ENCODE peak calls at places on chromosomes 1 and 21, in seven cellular contexts. One of them, this sample, is unnamed.

GRCh38 chr1:43834280-43835140 is 99.1 kb upstream of the ARTN start:
- DNase-seq in DMS 273 treated with DMSO at 0.1 percent for 48 hours: no peak
- DNase-seq in astrocyte of the spinal cord: peak
- DNase-seq in GOT3: no peak
- DNase-seq in EL: peak
- DNase-seq in HS-27A: peak
- DNase-seq in stomach: no peak
- DNase-seq in this sample: no peak

GRCh38 chr1:15187175-15187810 is 33.7 kb downstream of the TMEM51 start:
- DNase-seq in EL: no peak
- DNase-seq in HS-27A: no peak
- DNase-seq in GOT3: no peak
- DNase-seq in DMS 273 treated with DMSO at 0.1 percent for 48 hours: no peak
- DNase-seq in astrocyte of the spinal cord: no peak
- DNase-seq in stomach: no peak
- DNase-seq in this sample: no peak

GRCh38 chr1:46248122-46248920 is 758 bp downstream of the RAD54L start:
- DNase-seq in stomach: peak
- DNase-seq in HS-27A: peak
- DNase-seq in GOT3: no peak
- DNase-seq in EL: peak
- DNase-seq in DMS 273 treated with DMSO at 0.1 percent for 48 hours: no peak
- DNase-seq in astrocyte of the spinal cord: no peak
- DNase-seq in this sample: peak

GRCh38 chr1:184802739-184803492 is 48.3 kb upstream of the EDEM3 start:
- DNase-seq in astrocyte of the spinal cord: peak
- DNase-seq in GOT3: no peak
- DNase-seq in stomach: no peak
- DNase-seq in HS-27A: no peak
- DNase-seq in EL: peak
- DNase-seq in DMS 273 treated with DMSO at 0.1 percent for 48 hours: no peak
- DNase-seq in this sample: no peak

GRCh38 chr1:177898377-177898648 is 71.5 kb downstream of the SEC16B start:
- DNase-seq in DMS 273 treated with DMSO at 0.1 percent for 48 hours: no peak
- DNase-seq in EL: no peak
- DNase-seq in astrocyte of the spinal cord: no peak
- DNase-seq in GOT3: no peak
- DNase-seq in HS-27A: no peak
- DNase-seq in stomach: no peak
- DNase-seq in this sample: no peak

GRCh38 chr21:44436111-44436611 is 19.1 kb upstream of the LRRC3 start:
- DNase-seq in HS-27A: no peak
- DNase-seq in DMS 273 treated with DMSO at 0.1 percent for 48 hours: no peak
- DNase-seq in EL: no peak
- DNase-seq in GOT3: no peak
- DNase-seq in stomach: no peak
- DNase-seq in astrocyte of the spinal cord: no peak
- DNase-seq in this sample: no peak

GRCh38 chr1:90730247-90731022 is 13.3 kb upstream of the BARHL2 start:
- DNase-seq in astrocyte of the spinal cord: peak
- DNase-seq in EL: no peak
- DNase-seq in HS-27A: no peak
- DNase-seq in DMS 273 treated with DMSO at 0.1 percent for 48 hours: no peak
- DNase-seq in GOT3: no peak
- DNase-seq in stomach: no peak
- DNase-seq in this sample: no peak

GRCh38 chr1:198856601-198857000 is 217.8 kb downstream of the PTPRC start:
- DNase-seq in GOT3: no peak
- DNase-seq in stomach: no peak
- DNase-seq in DMS 273 treated with DMSO at 0.1 percent for 48 hours: no peak
- DNase-seq in HS-27A: no peak
- DNase-seq in EL: peak
- DNase-seq in astrocyte of the spinal cord: no peak
- DNase-seq in this sample: no peak

GRCh38 chr1:216919033-216919970 is 196.1 kb upstream of the ESRRG start:
- DNase-seq in stomach: no peak
- DNase-seq in astrocyte of the spinal cord: no peak
- DNase-seq in DMS 273 treated with DMSO at 0.1 percent for 48 hours: no peak
- DNase-seq in GOT3: no peak
- DNase-seq in HS-27A: no peak
- DNase-seq in EL: no peak
- DNase-seq in this sample: no peak

GRCh38 chr1:3651011-3651938 is 1.0 kb upstream of the TP73 start:
- DNase-seq in DMS 273 treated with DMSO at 0.1 percent for 48 hours: no peak
- DNase-seq in HS-27A: no peak
- DNase-seq in astrocyte of the spinal cord: peak
- DNase-seq in GOT3: no peak
- DNase-seq in EL: no peak
- DNase-seq in stomach: no peak
- DNase-seq in this sample: no peak

GRCh38 chr1:119613769-119614358 is 34.2 kb downstream of the ZNF697 start:
- DNase-seq in astrocyte of the spinal cord: peak
- DNase-seq in stomach: peak
- DNase-seq in DMS 273 treated with DMSO at 0.1 percent for 48 hours: no peak
- DNase-seq in EL: peak
- DNase-seq in HS-27A: peak
- DNase-seq in GOT3: no peak
- DNase-seq in this sample: peak

GRCh38 chr1:37635309-37635902 is 714 bp upstream of the RSPO1 start:
- DNase-seq in HS-27A: no peak
- DNase-seq in astrocyte of the spinal cord: no peak
- DNase-seq in EL: no peak
- DNase-seq in stomach: no peak
- DNase-seq in GOT3: no peak
- DNase-seq in DMS 273 treated with DMSO at 0.1 percent for 48 hours: no peak
- DNase-seq in this sample: no peak